ENCODE peak calls at places on chromosomes 7 and 10, in five cellular contexts. L, D, Q, V and F are unnamed samples.

GRCh38 chr7:14047709-14048399 is 58.4 kb upstream of the ETV1 start:
- DNase-seq in L (no peak), D (no peak), Q (no peak), V (no peak), F (no peak)

GRCh38 chr7:44104880-44105771 is 981 bp downstream of the AEBP1 start:
- DNase-seq in L (peak; percentile 79), D (no peak), Q (no peak), V (peak; percentile 75), F (peak; percentile 79)

GRCh38 chr10:51960494-51960895 is 261.1 kb upstream of the CSTF2T start:
- DNase-seq in L (peak; percentile 61), D (no peak), Q (no peak), V (no peak), F (peak; percentile 93)

GRCh38 chr7:128027485-128027980 is 3.7 kb downstream of the LRRC4 start:
- DNase-seq in L (no peak), D (no peak), Q (no peak), V (no peak), F (no peak)

GRCh38 chr10:77872151-77872946 is 54.2 kb downstream of the DLG5 start:
- DNase-seq in L (no peak), D (no peak), Q (no peak), V (peak; percentile 61), F (peak; percentile 17)

GRCh38 chr7:44307301-44307900 is 18.0 kb downstream of the CAMK2B start:
- DNase-seq in L (peak; percentile 55), D (peak; percentile 71), Q (peak; percentile 43), V (no peak), F (peak; percentile 66)

GRCh38 chr7:37282927-37283326 is 165.7 kb downstream of the ELMO1 start:
- DNase-seq in L (no peak), D (no peak), Q (no peak), V (no peak), F (no peak)

GRCh38 chr10:86003201-86003621 is 363.4 kb downstream of the GRID1 start:
- DNase-seq in L (no peak), D (no peak), Q (no peak), V (no peak), F (no peak)

GRCh38 chr7:18958627-18959026 is 158.8 kb downstream of the TWIST1 start:
- DNase-seq in L (peak; percentile 63), D (no peak), Q (no peak), V (no peak), F (peak; percentile 36)

DNA sequence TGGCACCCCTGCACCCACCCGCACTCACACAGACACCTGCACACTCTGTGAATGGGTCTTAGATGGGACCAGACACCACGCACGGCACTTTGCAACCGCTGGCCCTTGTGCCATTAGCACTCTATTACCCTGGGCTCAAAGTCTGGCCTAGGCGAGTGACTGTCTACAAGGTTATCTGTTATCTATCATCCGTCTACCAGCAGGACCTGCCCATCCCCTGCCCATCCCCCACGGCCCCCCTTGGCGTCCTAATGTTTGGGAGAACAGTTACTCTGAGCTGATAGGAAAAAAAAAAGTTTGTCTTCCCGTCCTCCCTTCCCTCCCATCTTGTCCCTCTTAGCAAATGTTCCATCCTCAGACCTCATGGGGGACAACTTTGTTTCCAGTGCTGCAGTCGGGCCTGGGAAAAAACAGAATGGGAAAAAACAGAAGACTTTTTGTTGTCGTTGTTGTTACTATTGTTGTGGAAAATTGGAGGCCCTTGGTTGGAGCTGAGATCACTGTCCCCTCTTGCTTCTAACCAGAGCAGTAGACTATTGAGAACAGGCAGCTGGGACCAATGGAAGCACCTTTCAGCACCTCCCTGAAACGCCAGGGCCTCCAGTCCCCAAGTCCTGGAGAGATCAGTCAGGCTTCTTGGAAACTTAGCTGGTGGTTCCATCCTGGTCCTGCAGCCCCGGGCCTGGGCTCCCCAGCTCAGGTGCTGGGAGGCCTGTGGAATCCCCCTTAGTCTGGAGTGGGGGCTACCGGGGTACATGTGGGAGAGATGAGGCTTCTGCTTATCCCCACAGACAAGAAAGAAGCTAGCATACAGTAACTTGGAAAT is 12.2 kb downstream of the UNCX start:
- DNase-seq in L (no peak), D (no peak), Q (no peak), V (no peak), F (no peak)
- H3K27me3 ChIP-seq in L (peaks cover 82% of the 10 kb centered on the region), D (peaks cover 93% of the 10 kb centered on the region), Q (peaks cover 100% of the 10 kb centered on the region), V (peaks cover 33% of the 10 kb centered on the region), F (peaks cover 72% of the 10 kb centered on the region)

DNA sequence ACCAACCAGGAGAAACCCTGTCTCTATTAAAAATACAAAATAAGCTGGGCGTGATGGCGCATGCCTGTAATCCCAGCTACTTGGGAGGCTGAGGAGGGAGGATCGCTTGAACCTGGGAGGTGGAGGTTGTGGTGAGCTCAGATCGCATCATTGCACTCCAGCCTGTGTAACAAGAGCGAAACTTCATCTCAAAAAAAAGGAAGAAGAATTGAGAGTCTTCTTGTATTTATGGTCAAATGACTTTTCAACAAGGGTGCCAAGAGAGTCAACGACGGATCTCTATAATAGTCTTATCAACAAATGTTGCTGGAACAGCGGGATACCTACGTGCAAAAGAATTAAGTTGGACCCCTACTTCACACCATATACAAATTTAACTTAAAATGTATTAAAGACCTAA is 21.6 kb upstream of the JAZF1 start:
- DNase-seq in L (no peak), D (no peak), Q (no peak), V (no peak), F (no peak)
- H3K4me1 ChIP-seq in L (no peaks in the 10 kb centered on the region), D (no peaks in the 10 kb centered on the region), Q (no peaks in the 10 kb centered on the region), V (no peaks in the 10 kb centered on the region), F (no peaks in the 10 kb centered on the region)

GRCh38 chr7:137818036-137818435 is 28.7 kb downstream of the DGKI start:
- DNase-seq in L (peak; percentile 60), D (no peak), Q (no peak), V (no peak), F (no peak)
- H3K4me3 ChIP-seq in L (no peak overlapping the region), D (no peak overlapping the region), Q (no peak overlapping the region), V (no peak overlapping the region), F (no peak overlapping the region)

GRCh38 chr7:155431711-155432110 is 26.2 kb upstream of the EN2 start:
- DNase-seq in L (no peak), D (no peak), Q (no peak), V (no peak), F (no peak)

GRCh38 chr7:155438778-155439177 is 19.2 kb upstream of the EN2 start:
- DNase-seq in L (no peak), D (no peak), Q (no peak), V (no peak), F (no peak)

GRCh38 chr7:155431231-155431630 is 26.7 kb upstream of the EN2 start:
- DNase-seq in L (no peak), D (no peak), Q (no peak), V (no peak), F (no peak)

GRCh38 chr7:155437836-155438235 is 20.1 kb upstream of the EN2 start:
- DNase-seq in L (no peak), D (no peak), Q (no peak), V (no peak), F (no peak)

DNA sequence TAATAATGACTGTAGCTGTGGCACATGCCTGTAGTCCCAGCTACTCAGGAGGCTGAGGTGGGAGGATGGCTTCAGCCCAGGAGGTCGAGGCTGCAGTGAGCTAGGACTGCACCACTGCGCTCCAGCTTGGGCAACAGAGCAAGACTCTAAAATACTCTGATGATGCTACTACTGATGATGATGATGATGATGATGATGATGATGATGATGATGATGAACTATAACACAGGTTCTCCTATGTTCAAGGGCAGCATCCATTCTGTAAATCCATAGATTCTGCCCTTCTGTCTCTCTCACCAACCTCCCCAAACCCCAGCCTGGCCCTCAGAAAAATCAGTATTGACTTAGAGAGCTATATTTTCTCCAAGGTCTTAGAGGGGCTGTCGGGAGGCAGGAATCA is 22.8 kb upstream of the EN2 start:
- DNase-seq in L (no peak), D (no peak), Q (no peak), V (no peak), F (no peak)
- H3K27me3 ChIP-seq in L (peaks cover 47% of the 10 kb centered on the region), D (no peaks in the 10 kb centered on the region), Q (peaks cover 32% of the 10 kb centered on the region), V (no peaks in the 10 kb centered on the region), F (peaks cover 46% of the 10 kb centered on the region)

GRCh38 chr7:978049-978346 is 2.6 kb upstream of the COX19 start:
- DNase-seq in L (no peak), D (no peak), Q (no peak), V (no peak), F (no peak)

GRCh38 chr7:977326-978048 is 2.1 kb upstream of the COX19 start:
- DNase-seq in L (peak; percentile 34), D (no peak), Q (no peak), V (no peak), F (no peak)

GRCh38 chr7:976901-977325 is 1.6 kb upstream of the COX19 start:
- DNase-seq in L (no peak), D (no peak), Q (peak; percentile 58), V (no peak), F (no peak)

GRCh38 chr7:979886-980571 is 3.0 kb upstream of the CYP2W1 start:
- DNase-seq in L (peak; percentile 19), D (no peak), Q (no peak), V (no peak), F (no peak)

GRCh38 chr7:978416-979091 is 3.2 kb upstream of the COX19 start:
- DNase-seq in L (no peak), D (no peak), Q (no peak), V (no peak), F (no peak)
- H3K4me1 ChIP-seq in L (peaks cover 45% of the 10 kb centered on the region), D (no peaks in the 10 kb centered on the region), Q (peaks cover 11% of the 10 kb centered on the region), V (peaks cover 18% of the 10 kb centered on the region), F (peaks cover 6% of the 10 kb centered on the region)